ENCODE peak calls at places on chromosomes 2 and 18, in nine cellular contexts. R is iPS DF 19.7; S is LHCN-M2; B is endothelial cell of umbilical vein; G is Jurkat, Clone E6-1; W is stimulated activated CD4-positive, alpha-beta T cell treated with anti-CD3 and anti-CD28 coated beads, TNF-alpha, amount 100 ng/mL, for 48 hours; H is body of pancreas; X is GM04504; O is GM12891. J is an unnamed sample.

GRCh38 chr2:237752761-237753165 is 45.8 kb upstream of the RBM44 start:
- DNase-seq in B (no peak), H (no peak), S (no peak), G (no peak), R (no peak), O (peak; percentile 67), W (peak; percentile 27), X (no peak), J (no peak)

GRCh38 chr2:42353792-42354429 is 7.1 kb downstream of the COX7A2L start:
- DNase-seq in W (no peak), O (no peak), S (no peak), H (no peak), B (no peak), X (no peak), G (no peak), R (no peak), J (no peak)

GRCh38 chr18:69161383-69162028 is 239.2 kb upstream of the DOK6 start:
- DNase-seq in S (peak; percentile 31), H (no peak), O (no peak), X (peak; percentile 42), G (no peak), W (no peak), R (no peak), B (no peak), J (no peak)

GRCh38 chr2:144211826-144212225 is 308.1 kb downstream of the ZEB2 start:
- DNase-seq in B (no peak), O (no peak), W (no peak), G (peak; percentile 15), S (peak; percentile 22), R (no peak), H (no peak), X (no peak), J (no peak)

GRCh38 chr2:149562304-149562703 is 25.3 kb downstream of the MMADHC start:
- DNase-seq in R (no peak), B (peak; percentile 39), W (no peak), H (no peak), O (no peak), G (no peak), X (peak; percentile 49), S (peak; percentile 72), J (peak; percentile 32)

GRCh38 chr18:47397671-47398319 is 146.3 kb upstream of the SKOR2 start:
- DNase-seq in W (no peak), X (no peak), H (peak; percentile 19), G (no peak), B (no peak), O (no peak), R (peak; percentile 25), S (no peak), J (no peak)

GRCh38 chr2:181348091-181348837 is 108.9 kb upstream of the ITGA4 start:
- DNase-seq in W (no peak), H (no peak), X (no peak), G (no peak), S (no peak), R (no peak), B (no peak), O (no peak), J (no peak)

GRCh38 chr2:230219419-230220331 is at the start of gene SP110:
- DNase-seq in H (peak; percentile 84), O (no peak), W (peak; percentile 61), X (peak; percentile 57), R (peak; percentile 56), S (peak; percentile 90), G (peak; percentile 79), B (peak; percentile 81), J (peak; percentile 90)

GRCh38 chr2:134411828-134412638 is 158.2 kb downstream of the MGAT5 start:
- DNase-seq in G (peak; percentile 93), X (peak; percentile 66), R (no peak), B (peak; percentile 73), W (peak; percentile 52), O (peak; percentile 30), H (peak; percentile 74), S (peak; percentile 85), J (peak; percentile 79)

GRCh38 chr2:127413782-127414743 is 4.2 kb upstream of the PROC start:
- DNase-seq in B (peak; percentile 74), X (no peak), H (no peak), G (no peak), O (no peak), W (no peak), S (peak; percentile 81), R (no peak), J (no peak)

GRCh38 chr18:59909289-59910036 is 9.7 kb downstream of the PMAIP1 start:
- DNase-seq in O (no peak), H (no peak), B (peak; percentile 66), S (no peak), G (no peak), X (no peak), W (no peak), R (no peak), J (no peak)

GRCh38 chr2:109020217-109020637 is 31.2 kb upstream of the EDAR start:
- DNase-seq in R (no peak), W (no peak), O (no peak), G (no peak), S (peak; percentile 7), X (peak; percentile 27), B (no peak), H (no peak), J (no peak)

GRCh38 chr18:7830468-7830867 is 263.4 kb downstream of the PTPRM start:
- DNase-seq in H (no peak), R (no peak), O (peak; percentile 10), B (peak; percentile 40), S (no peak), W (no peak), G (peak; percentile 80), X (no peak), J (no peak)

GRCh38 chr2:191410646-191411436 is 165.6 kb downstream of the MYO1B start:
- DNase-seq in G (no peak), X (no peak), O (no peak), H (no peak), R (no peak), B (no peak), W (no peak), S (no peak), J (no peak)

GRCh38 chr2:19812166-19812565 is 89.6 kb downstream of the TTC32 start:
- DNase-seq in G (no peak), H (no peak), X (peak; percentile 43), O (no peak), R (no peak), B (no peak), S (no peak), W (no peak), J (no peak)

GRCh38 chr2:122652670-122653069 is 897.2 kb downstream of the TSN start:
- DNase-seq in B (no peak), H (no peak), W (no peak), X (no peak), S (no peak), R (no peak), O (no peak), G (no peak), J (no peak)

GRCh38 chr2:207599641-207600040 is 25.6 kb downstream of the METTL21A start:
- DNase-seq in H (no peak), S (no peak), G (no peak), O (no peak), B (no peak), X (no peak), R (no peak), W (no peak), J (no peak)

GRCh38 chr2:41989503-41990180 is 58.2 kb upstream of the PKDCC start:
- DNase-seq in W (no peak), B (no peak), S (no peak), H (no peak), R (no peak), O (no peak), G (no peak), X (no peak), J (no peak)

GRCh38 chr2:159195719-159196118 is 90.8 kb downstream of the WDSUB1 start:
- DNase-seq in G (no peak), B (no peak), O (no peak), W (no peak), X (no peak), R (no peak), H (no peak), S (no peak), J (no peak)

GRCh38 chr2:221747289-221747972 is 175.3 kb upstream of the EPHA4 start:
- DNase-seq in H (no peak), O (no peak), R (no peak), G (no peak), S (no peak), B (no peak), X (no peak), W (no peak), J (no peak)

J was measured in mucosa of descending colon.